ENCODE peak calls at places on chromosome 10, in ten cellular contexts. One of them, this sample, is unnamed.

GRCh38 chr10:69270990-69271389 is 7.3 kb upstream of the HK1 start:
- DNase-seq in right cardiac atrium: no peak
- DNase-seq in NCI-H82: no peak
- DNase-seq in naive thymus-derived CD8-positive, alpha-beta T cell: no peak
- DNase-seq in Caki2: no peak
- DNase-seq in T-helper 9 cell: no peak
- DNase-seq in breast epithelium: no peak
- DNase-seq in GM20000: no peak
- DNase-seq in heart left ventricle: no peak
- DNase-seq in upper lobe of right lung: no peak
- DNase-seq in this sample: no peak

GRCh38 chr10:129101232-129101980 is 365.6 kb upstream of the MGMT start:
- DNase-seq in right cardiac atrium: no peak
- DNase-seq in NCI-H82: no peak
- DNase-seq in naive thymus-derived CD8-positive, alpha-beta T cell: peak
- DNase-seq in Caki2: no peak
- DNase-seq in T-helper 9 cell: no peak
- DNase-seq in breast epithelium: no peak
- DNase-seq in GM20000: no peak
- DNase-seq in heart left ventricle: no peak
- DNase-seq in upper lobe of right lung: no peak
- DNase-seq in this sample: no peak

GRCh38 chr10:12194752-12195271 is 879 bp downstream of the NUDT5 start:
- DNase-seq in right cardiac atrium: peak
- DNase-seq in NCI-H82: peak
- DNase-seq in naive thymus-derived CD8-positive, alpha-beta T cell: no peak
- DNase-seq in Caki2: peak
- DNase-seq in T-helper 9 cell: no peak
- DNase-seq in breast epithelium: no peak
- DNase-seq in GM20000: peak
- DNase-seq in heart left ventricle: no peak
- DNase-seq in upper lobe of right lung: peak
- DNase-seq in this sample: peak

GRCh38 chr10:132257271-132257670 is 50.5 kb downstream of the STK32C start:
- DNase-seq in right cardiac atrium: no peak
- DNase-seq in NCI-H82: no peak
- DNase-seq in naive thymus-derived CD8-positive, alpha-beta T cell: no peak
- DNase-seq in Caki2: peak
- DNase-seq in T-helper 9 cell: no peak
- DNase-seq in breast epithelium: no peak
- DNase-seq in GM20000: no peak
- DNase-seq in heart left ventricle: no peak
- DNase-seq in upper lobe of right lung: no peak
- DNase-seq in this sample: no peak

GRCh38 chr10:71608863-71609768 is 110.5 kb downstream of the C10orf105 start:
- DNase-seq in right cardiac atrium: peak
- DNase-seq in NCI-H82: peak
- DNase-seq in naive thymus-derived CD8-positive, alpha-beta T cell: peak
- DNase-seq in Caki2: peak
- DNase-seq in T-helper 9 cell: peak
- DNase-seq in breast epithelium: peak
- DNase-seq in GM20000: peak
- DNase-seq in heart left ventricle: peak
- DNase-seq in upper lobe of right lung: peak
- DNase-seq in this sample: peak

GRCh38 chr10:68086011-68086410 is 10.9 kb upstream of the HERC4 start:
- DNase-seq in right cardiac atrium: no peak
- DNase-seq in NCI-H82: no peak
- DNase-seq in naive thymus-derived CD8-positive, alpha-beta T cell: no peak
- DNase-seq in Caki2: no peak
- DNase-seq in T-helper 9 cell: no peak
- DNase-seq in breast epithelium: no peak
- DNase-seq in GM20000: no peak
- DNase-seq in heart left ventricle: no peak
- DNase-seq in upper lobe of right lung: no peak
- DNase-seq in this sample: no peak

GRCh38 chr10:8192301-8192700 is 137.8 kb downstream of the GATA3 start:
- DNase-seq in right cardiac atrium: no peak
- DNase-seq in NCI-H82: no peak
- DNase-seq in naive thymus-derived CD8-positive, alpha-beta T cell: no peak
- DNase-seq in Caki2: no peak
- DNase-seq in T-helper 9 cell: no peak
- DNase-seq in breast epithelium: no peak
- DNase-seq in GM20000: no peak
- DNase-seq in heart left ventricle: no peak
- DNase-seq in upper lobe of right lung: no peak
- DNase-seq in this sample: no peak

GRCh38 chr10:15344876-15345285 is 26.2 kb downstream of the FAM171A1 start:
- DNase-seq in right cardiac atrium: no peak
- DNase-seq in NCI-H82: no peak
- DNase-seq in naive thymus-derived CD8-positive, alpha-beta T cell: no peak
- DNase-seq in Caki2: no peak
- DNase-seq in T-helper 9 cell: no peak
- DNase-seq in breast epithelium: no peak
- DNase-seq in GM20000: no peak
- DNase-seq in heart left ventricle: no peak
- DNase-seq in upper lobe of right lung: no peak
- DNase-seq in this sample: no peak

GRCh38 chr10:70323697-70324340 is 40.0 kb upstream of the NPFFR1 start:
- DNase-seq in right cardiac atrium: no peak
- DNase-seq in NCI-H82: peak
- DNase-seq in naive thymus-derived CD8-positive, alpha-beta T cell: no peak
- DNase-seq in Caki2: no peak
- DNase-seq in T-helper 9 cell: no peak
- DNase-seq in breast epithelium: peak
- DNase-seq in GM20000: no peak
- DNase-seq in heart left ventricle: no peak
- DNase-seq in upper lobe of right lung: no peak
- DNase-seq in this sample: no peak

GRCh38 chr10:77925795-77926565 is 575 bp downstream of the DLG5 start:
- DNase-seq in right cardiac atrium: peak
- DNase-seq in NCI-H82: peak
- DNase-seq in naive thymus-derived CD8-positive, alpha-beta T cell: no peak
- DNase-seq in Caki2: peak
- DNase-seq in T-helper 9 cell: no peak
- DNase-seq in breast epithelium: peak
- DNase-seq in GM20000: peak
- DNase-seq in heart left ventricle: peak
- DNase-seq in upper lobe of right lung: peak
- DNase-seq in this sample: no peak

GRCh38 chr10:18886102-18886501 is 162.5 kb upstream of the MALRD1 start:
- DNase-seq in right cardiac atrium: no peak
- DNase-seq in NCI-H82: no peak
- DNase-seq in naive thymus-derived CD8-positive, alpha-beta T cell: no peak
- DNase-seq in Caki2: peak
- DNase-seq in T-helper 9 cell: no peak
- DNase-seq in breast epithelium: no peak
- DNase-seq in GM20000: no peak
- DNase-seq in heart left ventricle: no peak
- DNase-seq in upper lobe of right lung: no peak
- DNase-seq in this sample: no peak

GRCh38 chr10:45154481-45154880 is 153.8 kb downstream of the ZNF22 start:
- DNase-seq in right cardiac atrium: no peak
- DNase-seq in NCI-H82: no peak
- DNase-seq in naive thymus-derived CD8-positive, alpha-beta T cell: no peak
- DNase-seq in Caki2: no peak
- DNase-seq in T-helper 9 cell: no peak
- DNase-seq in breast epithelium: no peak
- DNase-seq in GM20000: no peak
- DNase-seq in heart left ventricle: no peak
- DNase-seq in upper lobe of right lung: no peak
- DNase-seq in this sample: no peak

GRCh38 chr10:20633721-20634120 is 263.4 kb downstream of the NEBL start:
- DNase-seq in right cardiac atrium: no peak
- DNase-seq in NCI-H82: no peak
- DNase-seq in naive thymus-derived CD8-positive, alpha-beta T cell: no peak
- DNase-seq in Caki2: no peak
- DNase-seq in T-helper 9 cell: no peak
- DNase-seq in breast epithelium: no peak
- DNase-seq in GM20000: no peak
- DNase-seq in heart left ventricle: no peak
- DNase-seq in upper lobe of right lung: no peak
- DNase-seq in this sample: no peak

GRCh38 chr10:6385683-6386082 is 183.0 kb downstream of the PFKFB3 start:
- DNase-seq in right cardiac atrium: no peak
- DNase-seq in NCI-H82: no peak
- DNase-seq in naive thymus-derived CD8-positive, alpha-beta T cell: no peak
- DNase-seq in Caki2: no peak
- DNase-seq in T-helper 9 cell: no peak
- DNase-seq in breast epithelium: no peak
- DNase-seq in GM20000: no peak
- DNase-seq in heart left ventricle: no peak
- DNase-seq in upper lobe of right lung: no peak
- DNase-seq in this sample: no peak

GRCh38 chr10:105756386-105756785 is 1115.3 kb downstream of the SORCS3 start:
- DNase-seq in right cardiac atrium: no peak
- DNase-seq in NCI-H82: no peak
- DNase-seq in naive thymus-derived CD8-positive, alpha-beta T cell: no peak
- DNase-seq in Caki2: no peak
- DNase-seq in T-helper 9 cell: no peak
- DNase-seq in breast epithelium: no peak
- DNase-seq in GM20000: no peak
- DNase-seq in heart left ventricle: no peak
- DNase-seq in upper lobe of right lung: no peak
- DNase-seq in this sample: no peak

This sample was measured in T-cell.